ENCODE peak calls at places on chromosomes 1 and 21, in nine cellular contexts. J, F, Q, W, D, S, B, O and T are unnamed samples.

GRCh38 chr1:34761776-34762307 is 2.3 kb downstream of the GJB4 start:
- DNase-seq in J (no peak), F (no peak), Q (no peak), W (no peak), D (peak; percentile 34), S (no peak), B (no peak), O (no peak), T (no peak)

GRCh38 chr1:28510350-28511223 is 4.7 kb downstream of the RCC1 start:
- DNase-seq in J (no peak), F (peak; percentile 52), Q (no peak), W (no peak), D (peak; percentile 43), S (peak; percentile 56), B (no peak), O (no peak), T (no peak)

GRCh38 chr1:44559361-44559760 is 114.9 kb downstream of the TMEM53 start:
- DNase-seq in J (no peak), F (no peak), Q (no peak), W (no peak), D (peak; percentile 35), S (no peak), B (no peak), O (no peak), T (no peak)

GRCh38 chr1:162004441-162004950 is 19.2 kb downstream of the OLFML2B start:
- DNase-seq in J (no peak), F (no peak), Q (no peak), W (no peak), D (no peak), S (no peak), B (no peak), O (no peak), T (no peak)

GRCh38 chr1:166908942-166909341 is 32.9 kb upstream of the TADA1 start:
- DNase-seq in J (no peak), F (peak; percentile 4), Q (no peak), W (no peak), D (no peak), S (no peak), B (no peak), O (no peak), T (no peak)

GRCh38 chr1:218557731-218558130 is 212.6 kb downstream of the TGFB2 start:
- DNase-seq in J (no peak), F (no peak), Q (peak; percentile 42), W (no peak), D (no peak), S (peak; percentile 5), B (no peak), O (no peak), T (no peak)

GRCh38 chr21:38250991-38251418 is 5.8 kb upstream of the KCNJ15 start:
- DNase-seq in J (no peak), F (no peak), Q (no peak), W (no peak), D (no peak), S (peak; percentile 9), B (no peak), O (no peak), T (no peak)

GRCh38 chr1:7285856-7286454 is 485.1 kb upstream of the VAMP3 start:
- DNase-seq in J (no peak), F (no peak), Q (no peak), W (no peak), D (no peak), S (no peak), B (no peak), O (no peak), T (no peak)

GRCh38 chr1:106600626-106601025 is 455.8 kb upstream of the PRMT6 start:
- DNase-seq in J (no peak), F (no peak), Q (no peak), W (no peak), D (no peak), S (no peak), B (no peak), O (no peak), T (no peak)

GRCh38 chr1:232335261-232335660 is 294.7 kb downstream of the SIPA1L2 start:
- DNase-seq in J (no peak), F (no peak), Q (no peak), W (no peak), D (no peak), S (no peak), B (no peak), O (no peak), T (no peak)

GRCh38 chr1:230068952-230069684 is 2.1 kb downstream of the GALNT2 start:
- DNase-seq in J (no peak), F (no peak), Q (peak; percentile 10), W (peak; percentile 37), D (peak; percentile 81), S (no peak), B (peak; percentile 43), O (no peak), T (no peak)

GRCh38 chr1:230071316-230071715 is 4.3 kb downstream of the GALNT2 start:
- DNase-seq in J (no peak), F (no peak), Q (no peak), W (no peak), D (no peak), S (no peak), B (no peak), O (no peak), T (no peak)

GRCh38 chr1:230069813-230070212 is 2.8 kb downstream of the GALNT2 start:
- DNase-seq in J (no peak), F (no peak), Q (peak; percentile 9), W (peak; percentile 12), D (no peak), S (no peak), B (no peak), O (no peak), T (no peak)

GRCh38 chr1:230072296-230072695 is 5.3 kb downstream of the GALNT2 start:
- DNase-seq in J (no peak), F (no peak), Q (no peak), W (no peak), D (no peak), S (no peak), B (peak; percentile 33), O (no peak), T (no peak)

DNA sequence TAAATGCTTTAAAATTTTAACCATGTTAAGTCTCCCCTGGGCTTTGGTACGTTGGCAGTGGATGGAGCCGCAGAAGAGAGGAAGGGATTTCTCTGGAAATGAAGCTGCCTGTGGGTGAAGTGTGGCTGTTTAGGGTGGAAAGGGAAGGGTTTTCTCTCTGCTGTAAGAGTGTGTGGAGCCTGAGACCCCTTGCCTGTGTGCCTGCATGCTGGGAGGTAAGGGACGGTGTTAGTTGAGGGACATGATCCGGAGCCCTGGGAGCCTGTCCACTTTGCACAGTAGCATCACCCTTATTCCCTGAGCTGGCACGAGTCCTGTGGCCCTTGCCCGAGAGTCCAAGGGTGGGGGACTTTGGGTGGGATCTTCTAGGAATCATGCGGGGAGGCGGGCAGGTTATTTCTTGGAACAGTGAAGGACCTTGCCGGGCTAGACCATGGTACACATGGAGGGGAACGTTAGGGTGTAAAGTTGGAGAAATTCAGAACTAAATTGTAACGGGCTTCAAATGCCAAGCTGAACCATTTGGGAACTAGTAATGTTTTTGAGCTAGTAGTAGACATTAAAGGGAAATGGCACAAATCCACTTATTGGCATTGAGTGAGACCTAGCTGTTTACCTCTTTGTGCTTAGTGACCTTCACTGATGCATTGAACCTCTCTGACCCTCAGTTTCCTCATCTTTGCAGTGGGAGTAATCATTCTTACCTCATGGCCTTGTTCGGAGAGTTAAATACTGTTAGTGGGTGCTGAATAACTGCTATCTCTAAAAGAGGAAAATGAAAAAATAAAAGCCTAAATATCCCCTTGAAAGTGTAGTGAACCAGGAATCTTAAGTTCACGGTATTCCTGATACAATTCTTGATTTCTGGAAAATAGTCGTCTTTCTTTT is 3.5 kb downstream of the GALNT2 start:
- DNase-seq in J (no peak), F (no peak), Q (no peak), W (peak; percentile 47), D (no peak), S (no peak), B (no peak), O (no peak), T (no peak)
- TF ChIP-seq CTCF in J (no peak), F (no peak), Q (no peak), W (no peak), D (no peak), S (no peak), B (no peak), O (no peak), T (no peak)

GRCh38 chr1:30325999-30326398 is 397.4 kb downstream of the MATN1 start:
- DNase-seq in J (no peak), F (no peak), Q (no peak), W (no peak), D (peak; percentile 74), S (no peak), B (peak; percentile 11), O (peak; percentile 32), T (no peak)
- H3K27ac ChIP-seq in J (no peak overlapping the region), F (no peak overlapping the region), Q (no peak overlapping the region), W (no peak overlapping the region), D (no peak overlapping the region), S (no peak overlapping the region), B (no peak overlapping the region), O (no peak overlapping the region), T (no peak overlapping the region)

GRCh38 chr1:90561384-90561783 is 155.7 kb downstream of the BARHL2 start:
- DNase-seq in J (no peak), F (no peak), Q (no peak), W (no peak), D (no peak), S (peak; percentile 33), B (no peak), O (no peak), T (no peak)
- H3K4me3 ChIP-seq in J (no peak overlapping the region), F (no peak overlapping the region), Q (no peak overlapping the region), W (no peak overlapping the region), D (no peak overlapping the region), S (no peak overlapping the region), B (no peak overlapping the region), O (no peak overlapping the region), T (no peak overlapping the region)

DNA sequence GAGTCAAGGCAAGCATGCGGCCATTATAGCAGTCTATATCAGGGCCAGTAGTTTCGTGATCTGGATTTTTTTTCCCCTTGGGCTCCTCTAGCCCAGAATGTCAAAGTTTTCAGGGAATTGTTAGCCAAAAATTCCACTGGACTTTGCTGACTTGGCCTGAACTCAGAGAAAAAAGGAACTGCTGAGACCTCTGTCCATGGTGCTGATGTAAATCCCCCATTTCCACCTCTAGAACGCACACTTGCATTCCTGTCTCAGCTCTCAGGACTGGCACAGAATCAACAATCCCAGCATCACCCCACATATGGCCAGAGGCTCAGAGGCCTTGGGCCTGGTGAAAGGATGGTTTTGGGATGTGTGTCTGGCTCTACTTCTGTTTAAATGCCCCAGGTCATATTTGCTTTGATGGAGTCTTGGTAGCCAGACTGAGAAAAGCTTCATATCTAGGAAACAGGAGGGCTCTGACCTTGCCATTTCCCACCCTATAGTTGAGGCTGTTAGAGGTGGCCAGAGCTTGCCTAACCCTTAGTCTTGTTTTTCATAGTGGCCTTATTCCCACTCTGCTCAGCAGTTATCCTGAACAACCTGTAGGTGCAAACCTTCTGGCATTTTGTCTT is 16.9 kb upstream of the EFCAB14 start:
- DNase-seq in J (peak; percentile 56), F (peak; percentile 60), Q (peak; percentile 79), W (no peak), D (no peak), S (peak; percentile 86), B (no peak), O (no peak), T (peak; percentile 27)
- TF ChIP-seq CTCF in J (peak; percentile 12), F (peak; percentile 35), Q (peak; percentile 44), W (peak; percentile 36), D (peak; percentile 31), S (peak; percentile 50), B (no peak), O (no peak), T (peak; percentile 52)